ENCODE peak calls at places on chromosomes 7 and 10, in four cellular contexts. Z is upper lobe of right lung, G is AG04450, V is AG10803. Y is an unnamed sample.
A peak's percentile ranks its signal among the peaks of the same experiment; 100 is the strongest.

GRCh38 chr7:7751243-7752092 is 33.1 kb upstream of the RPA3 start:
- DNase-seq in Z (no peak), G (no peak), V (no peak), Y (no peak)

GRCh38 chr7:8536431-8536830 is 103.0 kb downstream of the NXPH1 start:
- DNase-seq in Z (no peak), G (no peak), V (no peak), Y (peak; percentile 9)

GRCh38 chr10:8835453-8836167 is 781.1 kb downstream of the GATA3 start:
- DNase-seq in Z (no peak), G (no peak), V (no peak), Y (no peak)

GRCh38 chr10:11610855-11611247 is 599 bp downstream of the USP6NL start:
- DNase-seq in Z (peak; percentile 76), G (no peak), V (peak; percentile 42), Y (no peak)

GRCh38 chr7:75737856-75738603 is 711 bp downstream of the HIP1 start:
- DNase-seq in Z (no peak), G (no peak), V (no peak), Y (no peak)

GRCh38 chr10:12980713-12981306 is 20.7 kb downstream of the CCDC3 start:
- DNase-seq in Z (no peak), G (no peak), V (no peak), Y (no peak)

GRCh38 chr10:118488710-118489497 is 106.5 kb downstream of the PRLHR start:
- DNase-seq in Z (no peak), G (no peak), V (no peak), Y (peak; percentile 10)

GRCh38 chr7:100472854-100473499 is 6.0 kb downstream of the TSC22D4 start:
- DNase-seq in Z (no peak), G (no peak), V (peak; percentile 32), Y (no peak)

GRCh38 chr7:137454169-137455166 is 110.9 kb upstream of the PTN start:
- DNase-seq in Z (no peak), G (peak; percentile 86), V (peak; percentile 90), Y (peak; percentile 32)

GRCh38 chr10:89355373-89355772 is 22.5 kb upstream of the IFIT1B start:
- DNase-seq in Z (no peak), G (no peak), V (peak; percentile 69), Y (no peak)

GRCh38 chr7:92313055-92313454 is 67.3 kb downstream of the ANKIB1 start:
- DNase-seq in Z (no peak), G (no peak), V (no peak), Y (no peak)

GRCh38 chr10:3020311-3020710 is 47.0 kb upstream of the PFKP start:
- DNase-seq in Z (no peak), G (no peak), V (no peak), Y (no peak)

GRCh38 chr7:151462306-151462779 is 22.4 kb upstream of the CRYGN start:
- DNase-seq in Z (no peak), G (no peak), V (no peak), Y (no peak)

GRCh38 chr7:149626972-149627371 is 129.4 kb upstream of the ZNF746 start:
- DNase-seq in Z (no peak), G (no peak), V (no peak), Y (no peak)

GRCh38 chr7:149625339-149625946 is 127.8 kb upstream of the ZNF746 start:
- DNase-seq in Z (peak; percentile 81), G (no peak), V (peak; percentile 62), Y (peak; percentile 55)

GRCh38 chr7:149624419-149625338 is 127.1 kb upstream of the ZNF746 start:
- DNase-seq in Z (peak; percentile 98), G (peak; percentile 74), V (peak; percentile 95), Y (peak; percentile 81)

GRCh38 chr7:149627911-149628310 is 130.3 kb upstream of the ZNF746 start:
- DNase-seq in Z (no peak), G (no peak), V (no peak), Y (no peak)

DNA sequence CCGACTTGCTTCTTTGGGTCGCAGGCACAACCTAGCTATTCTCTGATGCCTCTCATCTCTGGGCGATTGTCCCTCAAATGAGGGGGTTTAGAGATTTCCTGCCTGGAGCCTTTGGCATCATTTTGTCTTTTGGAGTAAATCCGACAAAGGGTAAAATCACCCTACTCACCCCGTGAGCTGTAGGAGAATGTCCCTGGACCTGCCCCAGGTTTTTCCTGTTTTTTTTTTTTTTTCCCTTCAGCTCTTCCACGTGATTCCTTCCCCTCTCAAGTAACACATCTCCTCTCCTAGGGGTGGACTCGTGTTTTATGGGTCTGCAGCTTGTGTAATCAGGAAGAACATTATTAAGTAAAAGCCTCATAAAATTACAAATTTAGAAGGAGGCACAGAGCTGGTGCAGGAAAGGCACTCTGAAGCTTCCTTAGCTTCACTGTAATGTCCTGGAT is 128.4 kb upstream of the ZNF746 start:
- DNase-seq in Z (no peak), G (no peak), V (no peak), Y (no peak)
- H3K4me3 ChIP-seq in Z (no peak overlapping the region), G (no peak overlapping the region), V (no peak overlapping the region), Y (no peak overlapping the region)

GRCh38 chr10:127908106-127908957 is 1.4 kb downstream of the PTPRE start:
- DNase-seq in Z (no peak), G (no peak), V (peak; percentile 66), Y (no peak)
- H3K4me3 ChIP-seq in Z (peak overlapping the region; percentile 66), G (no peak overlapping the region), V (no peak overlapping the region), Y (no peak overlapping the region)

GRCh38 chr10:49309691-49310371 is 10.9 kb downstream of the C10orf71 start:
- DNase-seq in Z (peak; percentile 40), G (no peak), V (no peak), Y (peak; percentile 74)
- H3K4me3 ChIP-seq in Z (no peak overlapping the region), G (no peak overlapping the region), V (no peak overlapping the region), Y (peak overlapping the region; percentile 1)

GRCh38 chr10:132254841-132255240 is 52.9 kb downstream of the STK32C start:
- DNase-seq in Z (no peak), G (no peak), V (no peak), Y (no peak)
- H3K4me3 ChIP-seq in Z (no peak overlapping the region), G (no peak overlapping the region), V (no peak overlapping the region), Y (no peak overlapping the region)

GRCh38 chr7:15954671-15955354 is 268.3 kb upstream of the MEOX2 start:
- DNase-seq in Z (no peak), G (no peak), V (no peak), Y (no peak)
- H3K4me3 ChIP-seq in Z (no peak overlapping the region), G (no peak overlapping the region), V (no peak overlapping the region), Y (no peak overlapping the region)

DNA sequence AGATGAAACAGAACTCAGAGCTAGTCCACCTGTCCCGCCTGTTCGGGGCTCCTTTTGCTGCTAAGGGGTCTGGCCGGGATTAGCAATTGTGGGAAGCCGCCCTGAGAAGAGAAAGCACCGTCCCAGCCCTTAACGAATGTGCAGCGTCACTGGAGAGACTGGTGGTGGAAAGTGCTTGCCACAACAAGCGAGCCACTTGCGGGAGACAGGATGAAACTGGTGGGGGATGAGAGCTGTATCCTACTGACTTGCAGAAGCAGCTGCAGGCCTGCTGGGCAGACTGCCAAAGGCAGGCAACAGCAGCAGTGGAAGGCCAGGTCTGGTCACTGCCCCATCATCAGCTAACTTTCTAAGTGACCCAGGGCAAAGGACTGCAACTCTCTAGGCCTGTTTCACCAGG is 95.4 kb downstream of the FAM53B start:
- DNase-seq in Z (no peak), G (peak; percentile 81), V (peak; percentile 71), Y (peak; percentile 96)
- H3K4me3 ChIP-seq in Z (no peak overlapping the region), G (no peak overlapping the region), V (no peak overlapping the region), Y (peak overlapping the region; percentile 58)

DNA sequence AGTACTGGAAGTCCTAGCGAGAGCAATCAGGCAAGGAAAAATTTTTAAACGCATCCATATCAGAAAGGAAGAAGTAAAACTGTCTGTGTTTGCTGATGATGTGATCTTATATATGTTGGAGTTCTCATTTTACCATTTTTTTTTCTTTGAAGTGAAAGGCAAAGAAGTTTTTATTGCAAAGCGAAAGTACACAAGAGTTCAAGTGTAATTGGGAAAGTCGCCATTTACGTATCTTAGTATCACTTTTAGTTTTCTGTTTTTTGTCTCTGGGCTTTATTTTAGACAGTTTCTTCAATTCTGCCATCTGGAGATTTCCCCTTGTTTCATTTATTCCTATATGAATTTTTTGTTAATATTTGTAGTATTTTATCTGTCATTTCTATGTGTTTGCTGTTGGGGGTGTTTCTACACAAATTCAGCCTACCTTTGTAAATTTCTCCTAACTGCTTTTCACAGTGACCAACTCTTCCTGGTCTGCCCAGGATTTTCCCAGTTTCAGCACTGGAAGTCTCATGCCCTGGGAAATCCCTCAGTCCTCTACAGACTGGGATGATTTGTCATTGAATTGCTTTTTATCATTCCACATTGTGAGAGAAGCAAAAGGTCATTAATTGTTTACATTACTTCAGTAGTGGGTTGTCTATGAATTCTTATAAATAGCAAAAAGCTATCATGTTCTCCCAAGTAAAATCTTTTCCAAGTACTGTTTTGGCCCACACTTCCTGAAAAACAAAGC is 23.2 kb downstream of the BET1 start:
- DNase-seq in Z (no peak), G (no peak), V (no peak), Y (no peak)
- H3K4me3 ChIP-seq in Z (no peak overlapping the region), G (no peak overlapping the region), V (no peak overlapping the region), Y (no peak overlapping the region)

GRCh38 chr7:133196872-133197612 is 55.8 kb upstream of the EXOC4 start:
- DNase-seq in Z (no peak), G (no peak), V (no peak), Y (no peak)
- H3K4me3 ChIP-seq in Z (no peak overlapping the region), G (no peak overlapping the region), V (no peak overlapping the region), Y (no peak overlapping the region)

DNA sequence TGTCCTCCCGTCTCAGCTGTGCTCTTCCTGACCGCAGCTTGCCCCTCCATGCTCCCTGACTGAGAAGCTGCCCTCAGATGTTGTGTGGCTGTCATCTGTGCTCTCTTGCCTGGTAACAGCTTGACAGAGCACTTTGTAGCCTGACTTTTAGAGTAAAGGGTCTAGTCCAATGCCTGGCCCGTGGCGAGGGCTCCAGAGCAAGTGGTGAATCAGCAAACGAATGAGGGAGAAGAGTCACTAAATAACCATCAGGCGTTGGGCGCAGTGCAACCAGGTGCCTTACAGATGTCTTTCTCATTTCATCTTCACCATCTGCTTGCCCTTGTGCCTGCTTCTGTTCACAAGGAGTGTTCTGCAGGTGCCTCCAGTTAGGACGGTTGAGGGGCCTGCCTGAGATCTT is 45.6 kb downstream of the MKI67 start:
- DNase-seq in Z (peak; percentile 21), G (no peak), V (no peak), Y (no peak)
- H3K4me3 ChIP-seq in Z (no peak overlapping the region), G (no peak overlapping the region), V (no peak overlapping the region), Y (no peak overlapping the region)